ENCODE peak calls at places on chromosomes 2 and 18, in seven cellular contexts. J is RPMI7951; W is stomach; S is posterior cingulate gyrus; Y is NCI-H460; K is ACHN; Z is stimulated activated CD4-positive, alpha-beta T cell treated with anti-CD3 and anti-CD28 coated beads, TNF-alpha, amount 100 ng/mL, for 4 hours. E is an unnamed sample.
A peak's percentile ranks its signal among the peaks of the same experiment; 100 is the strongest.

GRCh38 chr18:6355789-6356589 is 58.7 kb downstream of the L3MBTL4 start:
- DNase-seq in J (peak; percentile 3), W (no peak), S (no peak), Y (peak; percentile 1), K (peak; percentile 71), Z (no peak), E (no peak)

GRCh38 chr2:174117951-174118930 is 130.1 kb downstream of the OLA1 start:
- DNase-seq in J (peak; percentile 65), W (no peak), S (no peak), Y (no peak), K (peak; percentile 26), Z (no peak), E (no peak)

GRCh38 chr18:5503740-5504139 is 40.1 kb downstream of the EPB41L3 start:
- DNase-seq in J (no peak), W (no peak), S (no peak), Y (no peak), K (no peak), Z (no peak), E (no peak)

GRCh38 chr2:232529806-232530547 is 4.0 kb downstream of the CHRND start:
- DNase-seq in J (no peak), W (no peak), S (no peak), Y (no peak), K (no peak), Z (no peak), E (no peak)

GRCh38 chr2:66014450-66014849 is 420.5 kb upstream of the MEIS1 start:
- DNase-seq in J (no peak), W (no peak), S (no peak), Y (no peak), K (no peak), Z (no peak), E (no peak)

GRCh38 chr18:13318644-13319501 is 100.3 kb downstream of the LDLRAD4 start:
- DNase-seq in J (no peak), W (no peak), S (no peak), Y (no peak), K (no peak), Z (no peak), E (no peak)

GRCh38 chr18:48814490-48815181 is 136.1 kb downstream of the SMAD7 start:
- DNase-seq in J (peak; percentile 24), W (peak; percentile 14), S (no peak), Y (no peak), K (no peak), Z (no peak), E (no peak)

GRCh38 chr2:43569921-43570320 is 25.9 kb downstream of the THADA start:
- DNase-seq in J (no peak), W (no peak), S (no peak), Y (no peak), K (no peak), Z (no peak), E (no peak)

GRCh38 chr18:74806700-74807416 is 209.2 kb downstream of the ZNF407 start:
- DNase-seq in J (peak; percentile 72), W (no peak), S (no peak), Y (peak; percentile 30), K (peak; percentile 87), Z (no peak), E (no peak)

GRCh38 chr2:133346654-133347053 is 221.6 kb downstream of the NCKAP5 start:
- DNase-seq in J (peak; percentile 4), W (no peak), S (no peak), Y (no peak), K (peak; percentile 35), Z (no peak), E (no peak)

GRCh38 chr2:32553829-32554432 is 73.9 kb upstream of the TTC27 start:
- DNase-seq in J (peak; percentile 35), W (no peak), S (no peak), Y (peak; percentile 30), K (peak; percentile 62), Z (no peak), E (peak; percentile 30)

GRCh38 chr18:22844184-22844583 is 88.9 kb upstream of the RBBP8 start:
- DNase-seq in J (no peak), W (no peak), S (no peak), Y (no peak), K (no peak), Z (no peak), E (no peak)

GRCh38 chr2:206993512-206993911 is 54.2 kb downstream of the CPO start:
- DNase-seq in J (no peak), W (no peak), S (no peak), Y (no peak), K (no peak), Z (no peak), E (no peak)

GRCh38 chr18:3664563-3665178 is 214.7 kb downstream of the TGIF1 start:
- DNase-seq in J (peak; percentile 55), W (no peak), S (no peak), Y (no peak), K (no peak), Z (no peak), E (no peak)

GRCh38 chr2:86029873-86030272 is 75.8 kb downstream of the POLR1A start:
- DNase-seq in J (no peak), W (no peak), S (no peak), Y (no peak), K (no peak), Z (no peak), E (no peak)

GRCh38 chr2:33531345-33532059 is 55.1 kb downstream of the RASGRP3 start:
- DNase-seq in J (peak; percentile 84), W (no peak), S (no peak), Y (no peak), K (no peak), Z (no peak), E (peak; percentile 76)

GRCh38 chr2:73823916-73824523 is 4.7 kb upstream of the STAMBP start:
- DNase-seq in J (peak; percentile 76), W (no peak), S (no peak), Y (peak; percentile 66), K (peak; percentile 77), Z (peak; percentile 19), E (peak; percentile 60)

GRCh38 chr18:60358516-60358915 is 14.1 kb downstream of the MC4R start:
- DNase-seq in J (peak; percentile 1), W (no peak), S (no peak), Y (no peak), K (no peak), Z (no peak), E (peak; percentile 60)

GRCh38 chr2:61011649-61012048 is 5.9 kb upstream of the PEX13 start:
- DNase-seq in J (peak; percentile 22), W (no peak), S (no peak), Y (no peak), K (no peak), Z (no peak), E (no peak)

GRCh38 chr2:101446869-101447268 is 28.0 kb downstream of the RFX8 start:
- DNase-seq in J (peak; percentile 100), W (no peak), S (no peak), Y (no peak), K (no peak), Z (no peak), E (no peak)

GRCh38 chr2:176178271-176178806 is 10.1 kb upstream of the HOXD1 start:
- DNase-seq in J (no peak), W (no peak), S (no peak), Y (no peak), K (peak; percentile 61), Z (no peak), E (no peak)

GRCh38 chr2:167132906-167133555 is 244.8 kb downstream of the XIRP2 start:
- DNase-seq in J (no peak), W (no peak), S (no peak), Y (no peak), K (no peak), Z (no peak), E (no peak)

GRCh38 chr2:70977605-70978205 is 725 bp upstream of the ANKRD53 start:
- DNase-seq in J (peak; percentile 60), W (peak; percentile 49), S (no peak), Y (no peak), K (peak; percentile 84), Z (no peak), E (no peak)

GRCh38 chr18:23235336-23235735 is 100.1 kb downstream of the CABLES1 start:
- DNase-seq in J (no peak), W (no peak), S (no peak), Y (no peak), K (no peak), Z (no peak), E (no peak)

GRCh38 chr18:79738041-79738461 is 58.4 kb downstream of the CTDP1 start:
- DNase-seq in J (no peak), W (no peak), S (no peak), Y (no peak), K (no peak), Z (no peak), E (no peak)